ENCODE peak calls at places on chromosome 13, in nine cellular contexts. S is NCI-H82; B is pancreas; D is fibroblast of the conjunctiva; V is CD4-positive, alpha-beta T cell; P is germinal center; Y is hepatocyte; H is stimulated activated naive B cell treated with anti-CD40 and anti-IgM and Interleukin-4, amounts not matched to agents 10 μg/mL and 1 μg/mL and 100 μg/mL, for 72 hours; E is RWPE1. Q is an unnamed sample.

GRCh38 chr13:32940601-32941000 is 75.6 kb upstream of the KL start:
- DNase-seq in B (no peak), P (no peak), D (no peak), V (no peak), S (peak; percentile 55), E (no peak), H (no peak), Y (peak; percentile 31), Q (peak; percentile 24)

GRCh38 chr13:99055286-99056073 is 77.6 kb upstream of the DOCK9 start:
- DNase-seq in S (peak; percentile 66), P (no peak), D (no peak), B (no peak), E (no peak), Y (no peak), V (no peak), H (no peak), Q (no peak)

GRCh38 chr13:21688056-21688455 is 17.2 kb downstream of the FGF9 start:
- DNase-seq in V (no peak), B (no peak), D (no peak), S (no peak), P (no peak), Y (no peak), H (no peak), E (peak; percentile 47), Q (no peak)

GRCh38 chr13:97977376-97977705 is 23.9 kb downstream of the IPO5 start:
- DNase-seq in Y (no peak), B (no peak), S (peak; percentile 62), V (no peak), P (no peak), D (no peak), H (no peak), E (no peak), Q (no peak)

GRCh38 chr13:40692946-40693345 is 26.5 kb upstream of the FOXO1 start:
- DNase-seq in E (no peak), D (no peak), Y (no peak), P (no peak), V (no peak), B (no peak), S (no peak), H (no peak), Q (peak; percentile 40)

GRCh38 chr13:21014666-21015170 is 46.7 kb downstream of the LATS2 start:
- DNase-seq in V (no peak), H (no peak), D (peak; percentile 75), E (no peak), Y (peak; percentile 45), B (no peak), P (no peak), S (no peak), Q (peak; percentile 57)

GRCh38 chr13:72970956-72971355 is 87.8 kb upstream of the KLF5 start:
- DNase-seq in H (no peak), D (peak; percentile 8), V (no peak), B (no peak), Y (no peak), P (no peak), E (peak; percentile 20), S (no peak), Q (peak; percentile 35)

GRCh38 chr13:101065314-101065713 is 351.0 kb downstream of the NALCN start:
- DNase-seq in V (no peak), Y (no peak), E (no peak), S (no peak), H (no peak), P (no peak), D (no peak), B (no peak), Q (peak; percentile 46)

GRCh38 chr13:30154531-30154930 is 152.8 kb downstream of the KATNAL1 start:
- DNase-seq in H (no peak), E (no peak), P (no peak), S (no peak), B (no peak), Y (no peak), D (no peak), V (no peak), Q (no peak)

GRCh38 chr13:68806125-68806524 is 1301.5 kb upstream of the ATXN8OS start:
- DNase-seq in E (no peak), V (no peak), H (no peak), P (no peak), B (no peak), S (no peak), D (no peak), Y (no peak), Q (no peak)

GRCh38 chr13:79936368-79937136 is 404.4 kb downstream of the SPRY2 start:
- DNase-seq in Y (peak; percentile 55), B (no peak), V (no peak), E (peak; percentile 89), S (no peak), D (peak; percentile 93), P (peak; percentile 1), H (no peak), Q (peak; percentile 99)

GRCh38 chr13:60372141-60372540 is 24.9 kb upstream of the TDRD3 start:
- DNase-seq in B (peak; percentile 23), E (no peak), P (no peak), V (no peak), S (no peak), H (no peak), Y (no peak), D (no peak), Q (no peak)

GRCh38 chr13:68927387-68928026 is 1180.1 kb upstream of the ATXN8OS start:
- DNase-seq in Y (peak; percentile 70), S (peak; percentile 84), E (peak; percentile 1), H (no peak), P (no peak), D (peak; percentile 4), V (no peak), B (no peak), Q (peak; percentile 32)

GRCh38 chr13:95296326-95296939 is 4.8 kb downstream of the ABCC4 start:
- DNase-seq in H (no peak), V (no peak), P (no peak), S (peak; percentile 56), D (no peak), Y (peak; percentile 46), E (peak; percentile 46), B (peak; percentile 69), Q (no peak)

GRCh38 chr13:26946675-26947342 is 186.2 kb upstream of the GPR12 start:
- DNase-seq in S (peak; percentile 88), D (peak; percentile 18), V (no peak), Y (peak; percentile 74), B (no peak), H (no peak), P (peak; percentile 43), E (peak; percentile 49), Q (peak; percentile 28)

GRCh38 chr13:20193142-20193923 is 595 bp upstream of the GJB2 start:
- DNase-seq in E (no peak), V (no peak), P (no peak), Y (no peak), B (no peak), H (no peak), D (no peak), S (no peak), Q (no peak)

GRCh38 chr13:110274687-110275086 is 32.3 kb downstream of the COL4A1 start:
- DNase-seq in E (no peak), Y (no peak), H (no peak), S (peak; percentile 10), B (no peak), D (no peak), P (no peak), V (no peak), Q (no peak)

GRCh38 chr13:107992542-107992941 is 222.8 kb downstream of the LIG4 start:
- DNase-seq in P (no peak), B (no peak), D (no peak), Y (peak; percentile 51), H (no peak), V (no peak), S (no peak), E (no peak), Q (no peak)

GRCh38 chr13:97275265-97275664 is 53.1 kb downstream of the MBNL2 start:
- DNase-seq in S (no peak), D (peak; percentile 76), B (no peak), H (no peak), Y (peak; percentile 41), P (no peak), E (peak; percentile 61), V (no peak), Q (peak; percentile 81)

GRCh38 chr13:80939581-80939980 is 598.7 kb upstream of the SPRY2 start:
- DNase-seq in B (no peak), S (no peak), V (no peak), H (no peak), P (no peak), E (no peak), D (no peak), Y (no peak), Q (no peak)

GRCh38 chr13:20190481-20191310 is 2.0 kb downstream of the GJB2 start:
- DNase-seq in E (peak; percentile 75), D (no peak), P (no peak), B (no peak), Y (no peak), H (no peak), V (no peak), S (no peak), Q (no peak)

GRCh38 chr13:45674908-45675307 is 27.2 kb upstream of the CBY2 start:
- DNase-seq in B (no peak), Y (peak; percentile 41), H (no peak), D (no peak), V (no peak), E (peak; percentile 65), P (no peak), S (no peak), Q (peak; percentile 100)

GRCh38 chr13:111517641-111518010 is 197.2 kb downstream of the TEX29 start:
- DNase-seq in Y (no peak), E (no peak), B (no peak), S (no peak), P (no peak), H (no peak), V (no peak), D (no peak), Q (no peak)

GRCh38 chr13:76751278-76751677 is 134.9 kb downstream of the KCTD12 start:
- DNase-seq in E (no peak), B (no peak), H (no peak), V (no peak), P (no peak), S (no peak), D (no peak), Y (no peak), Q (no peak)

GRCh38 chr13:51370811-51371210 is 31.3 kb downstream of the SERPINE3 start:
- DNase-seq in H (no peak), P (no peak), D (no peak), E (no peak), S (no peak), V (no peak), B (no peak), Y (no peak), Q (no peak)

GRCh38 chr13:39581177-39581576 is 21.8 kb downstream of the LHFPL6 start:
- DNase-seq in H (no peak), D (no peak), V (no peak), P (no peak), B (no peak), E (no peak), S (no peak), Y (no peak), Q (no peak)

GRCh38 chr13:35690546-35690945 is 214.1 kb upstream of the MAB21L1 start:
- DNase-seq in Y (no peak), H (no peak), P (no peak), D (no peak), B (no peak), S (no peak), V (no peak), E (no peak), Q (no peak)

GRCh38 chr13:100528820-100529219 is 59.8 kb downstream of the GGACT start:
- DNase-seq in S (no peak), D (no peak), B (no peak), P (no peak), E (no peak), H (no peak), Y (no peak), V (no peak), Q (no peak)

GRCh38 chr13:114105351-114106225 is 26.8 kb downstream of the RASA3 start:
- DNase-seq in P (no peak), D (no peak), S (no peak), B (no peak), V (no peak), E (no peak), Y (no peak), H (no peak), Q (no peak)

GRCh38 chr13:36432106-36432544 is at the start of gene CCNA1:
- DNase-seq in V (no peak), S (peak; percentile 76), Y (peak; percentile 30), D (no peak), B (peak; percentile 27), H (peak; percentile 22), P (peak; percentile 6), E (peak; percentile 57), Q (no peak)

GRCh38 chr13:29073762-29074161 is 253.6 kb downstream of the MTUS2 start:
- DNase-seq in P (no peak), D (no peak), Y (no peak), E (no peak), B (no peak), V (no peak), S (no peak), H (no peak), Q (no peak)

Q was measured in astrocyte of the cerebellum.